ENCODE peak calls at places on chromosomes 5 and 9, in four cellular contexts. One of them, this sample, is unnamed.

GRCh38 chr5:107893642-107894041 is 222.9 kb upstream of the EFNA5 start:
- DNase-seq in HepG2: no peak
- DNase-seq in K562: no peak
- DNase-seq in H1: no peak
- DNase-seq in this sample: no peak

GRCh38 chr5:10424124-10424731 is 17.5 kb upstream of the ROPN1L start:
- DNase-seq in HepG2: peak
- DNase-seq in K562: peak
- DNase-seq in H1: no peak
- DNase-seq in this sample: peak

GRCh38 chr9:134770972-134771971 is 109.3 kb upstream of the FCN2 start:
- DNase-seq in HepG2: no peak
- DNase-seq in K562: peak
- DNase-seq in H1: no peak
- DNase-seq in this sample: no peak

GRCh38 chr5:58188287-58188651 is 271.6 kb downstream of the PLK2 start:
- DNase-seq in HepG2: peak
- DNase-seq in K562: no peak
- DNase-seq in H1: no peak
- DNase-seq in this sample: peak

GRCh38 chr9:2645569-2645968 is 24.0 kb downstream of the VLDLR start:
- DNase-seq in HepG2: no peak
- DNase-seq in K562: no peak
- DNase-seq in H1: no peak
- DNase-seq in this sample: no peak

GRCh38 chr9:112624711-112625707 is 92.9 kb downstream of the INIP start:
- DNase-seq in HepG2: no peak
- DNase-seq in K562: no peak
- DNase-seq in H1: no peak
- DNase-seq in this sample: no peak

GRCh38 chr5:15450949-15451348 is 49.0 kb upstream of the FBXL7 start:
- DNase-seq in HepG2: no peak
- DNase-seq in K562: no peak
- DNase-seq in H1: no peak
- DNase-seq in this sample: no peak

GRCh38 chr9:32394381-32395049 is 10.1 kb downstream of the ACO1 start:
- DNase-seq in HepG2: no peak
- DNase-seq in K562: no peak
- DNase-seq in H1: no peak
- DNase-seq in this sample: no peak

GRCh38 chr5:152607393-152608165 is 202.5 kb upstream of the NMUR2 start:
- DNase-seq in HepG2: no peak
- DNase-seq in K562: no peak
- DNase-seq in H1: no peak
- DNase-seq in this sample: no peak

GRCh38 chr9:117704024-117704575 is at the start of gene TLR4:
- DNase-seq in HepG2: no peak
- DNase-seq in K562: no peak
- DNase-seq in H1: no peak
- DNase-seq in this sample: no peak

GRCh38 chr5:16888694-16889124 is 47.4 kb downstream of the MYO10 start:
- DNase-seq in HepG2: no peak
- DNase-seq in K562: no peak
- DNase-seq in H1: no peak
- DNase-seq in this sample: no peak

GRCh38 chr9:4073371-4073770 is 226.5 kb downstream of the GLIS3 start:
- DNase-seq in HepG2: peak
- DNase-seq in K562: peak
- DNase-seq in H1: peak
- DNase-seq in this sample: peak

GRCh38 chr9:5876711-5877110 is 14.0 kb upstream of the MLANA start:
- DNase-seq in HepG2: no peak
- DNase-seq in K562: peak
- DNase-seq in H1: peak
- DNase-seq in this sample: no peak

GRCh38 chr9:31168161-31168560 is 1216.3 kb upstream of the ACO1 start:
- DNase-seq in HepG2: no peak
- DNase-seq in K562: no peak
- DNase-seq in H1: no peak
- DNase-seq in this sample: no peak

GRCh38 chr5:146965781-146966659 is 87.5 kb upstream of the PPP2R2B start:
- DNase-seq in HepG2: peak
- DNase-seq in K562: peak
- DNase-seq in H1: peak
- DNase-seq in this sample: peak

GRCh38 chr9:4080889-4081548 is 218.8 kb downstream of the GLIS3 start:
- DNase-seq in HepG2: no peak
- DNase-seq in K562: no peak
- DNase-seq in H1: no peak
- DNase-seq in this sample: no peak

GRCh38 chr5:3217114-3217513 is 378.5 kb upstream of the IRX1 start:
- DNase-seq in HepG2: no peak
- DNase-seq in K562: no peak
- DNase-seq in H1: peak
- DNase-seq in this sample: no peak

GRCh38 chr9:97983524-97984187 is 515 bp downstream of the ANP32B start:
- DNase-seq in HepG2: no peak
- DNase-seq in K562: peak
- DNase-seq in H1: peak
- DNase-seq in this sample: peak

GRCh38 chr5:176626876-176627236 is 3.5 kb downstream of the SNCB start:
- DNase-seq in HepG2: no peak
- DNase-seq in K562: no peak
- DNase-seq in H1: no peak
- DNase-seq in this sample: no peak

GRCh38 chr9:17800397-17800796 is 221.5 kb downstream of the SH3GL2 start:
- DNase-seq in HepG2: no peak
- DNase-seq in K562: no peak
- DNase-seq in H1: no peak
- DNase-seq in this sample: no peak
- TF ChIP-seq JUN in HepG2: no peak
- TF ChIP-seq JUN in K562: no peak
- TF ChIP-seq JUN in H1: no peak
- TF ChIP-seq JUN in this sample: no peak

GRCh38 chr9:105244996-105245719 is 707 bp downstream of the SLC44A1 start:
- DNase-seq in HepG2: no peak
- DNase-seq in K562: no peak
- DNase-seq in H1: peak
- DNase-seq in this sample: peak

GRCh38 chr9:105243935-105244273 is 547 bp upstream of the SLC44A1 start:
- DNase-seq in HepG2: no peak
- DNase-seq in K562: no peak
- DNase-seq in H1: no peak
- DNase-seq in this sample: no peak

GRCh38 chr9:105245720-105246161 is 1.3 kb downstream of the SLC44A1 start:
- DNase-seq in HepG2: no peak
- DNase-seq in K562: no peak
- DNase-seq in H1: no peak
- DNase-seq in this sample: no peak

GRCh38 chr9:105243015-105243686 is 1.3 kb upstream of the SLC44A1 start:
- DNase-seq in HepG2: no peak
- DNase-seq in K562: peak
- DNase-seq in H1: no peak
- DNase-seq in this sample: no peak

GRCh38 chr9:105244274-105244995 is at the start of gene SLC44A1:
- DNase-seq in HepG2: peak
- DNase-seq in K562: peak
- DNase-seq in H1: peak
- DNase-seq in this sample: peak
- TF ChIP-seq EP300 in HepG2: peak
- TF ChIP-seq EP300 in K562: no peak
- TF ChIP-seq EP300 in H1: no peak
- TF ChIP-seq EP300 in this sample: peak

GRCh38 chr9:93288891-93289883 is 105.2 kb downstream of the WNK2 start:
- DNase-seq in HepG2: peak
- DNase-seq in K562: no peak
- DNase-seq in H1: peak
- DNase-seq in this sample: peak

GRCh38 chr9:93287593-93287992 is 103.7 kb downstream of the WNK2 start:
- DNase-seq in HepG2: no peak
- DNase-seq in K562: no peak
- DNase-seq in H1: no peak
- DNase-seq in this sample: no peak

GRCh38 chr9:93288341-93288740 is 104.4 kb downstream of the WNK2 start:
- DNase-seq in HepG2: peak
- DNase-seq in K562: peak
- DNase-seq in H1: peak
- DNase-seq in this sample: no peak

GRCh38 chr9:93287189-93287552 is 103.2 kb downstream of the WNK2 start:
- DNase-seq in HepG2: no peak
- DNase-seq in K562: no peak
- DNase-seq in H1: no peak
- DNase-seq in this sample: no peak

GRCh38 chr9:93286252-93287188 is 102.6 kb downstream of the WNK2 start:
- DNase-seq in HepG2: no peak
- DNase-seq in K562: no peak
- DNase-seq in H1: no peak
- DNase-seq in this sample: no peak
- TF ChIP-seq HDAC2 in HepG2: no peak
- TF ChIP-seq HDAC2 in K562: no peak
- TF ChIP-seq HDAC2 in H1: no peak
- TF ChIP-seq HDAC2 in this sample: no peak

GRCh38 chr5:167319243-167319642 is 972.2 kb upstream of the WWC1 start:
- DNase-seq in HepG2: no peak
- DNase-seq in K562: no peak
- DNase-seq in H1: no peak
- DNase-seq in this sample: no peak
- TF ChIP-seq JUN in HepG2: no peak
- TF ChIP-seq JUN in K562: no peak
- TF ChIP-seq JUN in H1: no peak
- TF ChIP-seq JUN in this sample: no peak

GRCh38 chr5:127498604-127499003 is 18.8 kb upstream of the PRRC1 start:
- DNase-seq in HepG2: no peak
- DNase-seq in K562: no peak
- DNase-seq in H1: no peak
- DNase-seq in this sample: no peak
- TF ChIP-seq EP300 in HepG2: no peak
- TF ChIP-seq EP300 in K562: no peak
- TF ChIP-seq EP300 in H1: no peak
- TF ChIP-seq EP300 in this sample: no peak

GRCh38 chr9:107674937-107675277 is 185.3 kb upstream of the KLF4 start:
- DNase-seq in HepG2: no peak
- DNase-seq in K562: no peak
- DNase-seq in H1: no peak
- DNase-seq in this sample: no peak
- TF ChIP-seq HDAC2 in HepG2: no peak
- TF ChIP-seq HDAC2 in K562: no peak
- TF ChIP-seq HDAC2 in H1: no peak
- TF ChIP-seq HDAC2 in this sample: no peak

DNA sequence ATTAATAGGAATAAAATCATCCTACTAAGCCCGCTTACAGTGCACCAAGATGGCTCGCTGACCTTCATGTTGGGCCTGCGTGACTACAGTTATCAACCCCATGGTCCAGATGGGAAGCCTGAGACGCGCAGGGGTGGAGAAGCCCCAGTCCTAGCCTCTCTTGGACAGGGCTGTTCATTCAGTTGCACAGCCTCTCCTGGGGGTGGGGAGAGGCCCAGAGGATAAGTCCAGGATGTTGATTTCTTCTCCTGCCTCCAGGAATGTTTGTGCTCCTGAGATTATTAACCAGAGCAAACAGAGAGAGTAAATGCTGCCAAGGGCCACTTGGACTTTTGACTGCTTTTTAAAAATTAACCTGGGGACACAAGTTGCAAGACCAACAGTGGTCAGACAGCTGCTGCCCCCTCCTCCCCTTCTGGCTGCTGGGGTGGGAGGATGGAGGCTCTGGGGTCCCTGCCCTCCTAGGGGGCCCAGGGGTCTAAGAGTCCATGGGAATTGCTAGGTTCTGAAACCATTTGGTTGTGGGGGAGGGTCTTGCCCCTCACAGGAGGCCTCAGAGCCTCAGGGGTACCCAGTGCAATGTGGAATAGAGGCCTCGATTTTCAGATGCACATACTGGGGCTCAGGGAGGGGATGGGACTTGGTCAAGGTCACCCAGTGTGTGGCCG is 2.8 kb upstream of the AMBP start:
- DNase-seq in HepG2: peak
- DNase-seq in K562: no peak
- DNase-seq in H1: no peak
- DNase-seq in this sample: peak
- TF ChIP-seq JUN in HepG2: peak
- TF ChIP-seq JUN in K562: no peak
- TF ChIP-seq JUN in H1: no peak
- TF ChIP-seq JUN in this sample: peak

GRCh38 chr5:162567644-162568043 is 500.1 kb downstream of the GABRG2 start:
- DNase-seq in HepG2: no peak
- DNase-seq in K562: no peak
- DNase-seq in H1: no peak
- DNase-seq in this sample: no peak
- TF ChIP-seq EP300 in HepG2: no peak
- TF ChIP-seq EP300 in K562: no peak
- TF ChIP-seq EP300 in H1: no peak
- TF ChIP-seq EP300 in this sample: no peak

GRCh38 chr5:86228147-86228546 is 389.6 kb upstream of the COX7C start:
- DNase-seq in HepG2: no peak
- DNase-seq in K562: no peak
- DNase-seq in H1: no peak
- DNase-seq in this sample: no peak

GRCh38 chr5:86232246-86232645 is 385.5 kb upstream of the COX7C start:
- DNase-seq in HepG2: no peak
- DNase-seq in K562: no peak
- DNase-seq in H1: no peak
- DNase-seq in this sample: no peak
- TF ChIP-seq HDAC2 in HepG2: no peak
- TF ChIP-seq HDAC2 in K562: no peak
- TF ChIP-seq HDAC2 in H1: no peak
- TF ChIP-seq HDAC2 in this sample: no peak